ENCODE peak calls at places on chromosomes 6 and 20, in nine cellular contexts. X, C, Z, N, P, U, V, F and G are unnamed samples.

GRCh38 chr6:7108196-7108963 is 619 bp downstream of the RREB1 start:
- DNase-seq in X (peak), C (no peak), Z (no peak), N (no peak), P (peak), U (peak), V (peak), F (no peak), G (no peak)

GRCh38 chr6:122624853-122625252 is 14.6 kb downstream of the PKIB start:
- DNase-seq in X (no peak), C (no peak), Z (no peak), N (no peak), P (no peak), U (no peak), V (no peak), F (no peak), G (no peak)

GRCh38 chr6:170176621-170177382 is 114.1 kb downstream of the DLL1 start:
- DNase-seq in X (no peak), C (no peak), Z (no peak), N (no peak), P (no peak), U (no peak), V (peak), F (no peak), G (no peak)

GRCh38 chr6:53728570-53729194 is 63.1 kb upstream of the KLHL31 start:
- DNase-seq in X (peak), C (no peak), Z (peak), N (peak), P (peak), U (peak), V (peak), F (peak), G (no peak)

GRCh38 chr6:154995241-154996162 is at the start of gene TIAM2:
- DNase-seq in X (peak), C (no peak), Z (no peak), N (no peak), P (no peak), U (peak), V (peak), F (no peak), G (no peak)

GRCh38 chr6:66772785-66773184 is 1065.8 kb upstream of the EYS start:
- DNase-seq in X (no peak), C (no peak), Z (no peak), N (no peak), P (peak), U (no peak), V (no peak), F (no peak), G (no peak)

GRCh38 chr20:8291873-8292272 is 159.8 kb downstream of the PLCB1 start:
- DNase-seq in X (no peak), C (no peak), Z (peak), N (no peak), P (peak), U (no peak), V (no peak), F (no peak), G (no peak)

GRCh38 chr6:51398793-51399192 is 580.1 kb downstream of the TFAP2B start:
- DNase-seq in X (no peak), C (no peak), Z (no peak), N (no peak), P (no peak), U (no peak), V (no peak), F (no peak), G (no peak)

GRCh38 chr6:131807644-131808459 is at the start of gene ENPP1:
- DNase-seq in X (peak), C (no peak), Z (no peak), N (peak), P (no peak), U (peak), V (peak), F (peak), G (no peak)

GRCh38 chr6:138805431-138805830 is 9.5 kb downstream of the ECT2L start:
- DNase-seq in X (no peak), C (no peak), Z (peak), N (no peak), P (peak), U (no peak), V (peak), F (no peak), G (no peak)

GRCh38 chr20:44273231-44274215 is 26.4 kb downstream of the GDAP1L1 start:
- DNase-seq in X (no peak), C (no peak), Z (no peak), N (no peak), P (no peak), U (no peak), V (no peak), F (no peak), G (no peak)

GRCh38 chr6:166162599-166163342 is 4.9 kb downstream of the TBXT start:
- DNase-seq in X (peak), C (no peak), Z (no peak), N (no peak), P (no peak), U (peak), V (no peak), F (no peak), G (no peak)

GRCh38 chr20:8587810-8588209 is 455.7 kb downstream of the PLCB1 start:
- DNase-seq in X (no peak), C (no peak), Z (no peak), N (no peak), P (no peak), U (no peak), V (no peak), F (no peak), G (no peak)

GRCh38 chr6:42260972-42261371 is 43.3 kb upstream of the MRPS10 start:
- DNase-seq in X (peak), C (no peak), Z (no peak), N (no peak), P (no peak), U (peak), V (peak), F (no peak), G (no peak)

GRCh38 chr6:69542494-69542893 is 254.3 kb downstream of the LMBRD1 start:
- DNase-seq in X (no peak), C (no peak), Z (no peak), N (no peak), P (no peak), U (no peak), V (no peak), F (no peak), G (no peak)

GRCh38 chr6:118724211-118724610 is 72.8 kb upstream of the CEP85L start:
- DNase-seq in X (no peak), C (no peak), Z (no peak), N (no peak), P (no peak), U (no peak), V (no peak), F (no peak), G (no peak)

GRCh38 chr6:5125152-5126006 is 40.2 kb downstream of the PPP1R3G start:
- DNase-seq in X (no peak), C (no peak), Z (peak), N (no peak), P (peak), U (no peak), V (no peak), F (no peak), G (no peak)

GRCh38 chr20:40954521-40955165 is 74.0 kb upstream of the TOP1 start:
- DNase-seq in X (no peak), C (no peak), Z (no peak), N (no peak), P (no peak), U (no peak), V (no peak), F (no peak), G (no peak)

GRCh38 chr6:141562801-141563763 is 569.6 kb upstream of the GJE1 start:
- DNase-seq in X (peak), C (no peak), Z (peak), N (peak), P (peak), U (peak), V (peak), F (peak), G (peak)

GRCh38 chr20:40706977-40707582 is 18.0 kb upstream of the MAFB start:
- DNase-seq in X (no peak), C (no peak), Z (no peak), N (no peak), P (no peak), U (no peak), V (no peak), F (no peak), G (no peak)

GRCh38 chr6:3194535-3195376 is 32.7 kb downstream of the TUBB2B start:
- DNase-seq in X (no peak), C (no peak), Z (no peak), N (no peak), P (peak), U (peak), V (peak), F (peak), G (no peak)

GRCh38 chr6:79468116-79468515 is 69.1 kb downstream of the LCA5 start:
- DNase-seq in X (no peak), C (no peak), Z (no peak), N (no peak), P (peak), U (no peak), V (no peak), F (no peak), G (no peak)